ENCODE peak calls at places on chromosomes 12 and 14, in eight cellular contexts. R is choroid plexus epithelial cell, Z is IMR-90, M is Caco-2, F is heart left ventricle, O is Peyer's patch, U is thoracic aorta, X is fibroblast of mammary gland. W is an unnamed sample.

GRCh38 chr12:69225251-69225910 is 14.0 kb upstream of the CPSF6 start:
- DNase-seq in X (no peak), U (no peak), R (no peak), F (no peak), Z (no peak), M (no peak), O (no peak), W (no peak)

GRCh38 chr14:58647777-58648176 is 10.0 kb downstream of the DACT1 start:
- DNase-seq in Z (no peak), X (no peak), O (no peak), F (no peak), R (no peak), U (no peak), M (no peak), W (no peak)

GRCh38 chr12:68746572-68747180 is 700 bp downstream of the SLC35E3 start:
- DNase-seq in M (peak; percentile 56), F (peak; percentile 50), O (peak; percentile 45), R (peak; percentile 78), X (peak; percentile 78), U (peak; percentile 33), Z (peak; percentile 68), W (peak; percentile 77)

GRCh38 chr12:117076410-117077372 is 22.5 kb downstream of the TESC start:
- DNase-seq in Z (no peak), O (no peak), U (no peak), X (no peak), R (peak; percentile 18), F (no peak), M (no peak), W (peak; percentile 22)

GRCh38 chr14:90654831-90655276 is 161.4 kb downstream of the TTC7B start:
- DNase-seq in R (peak; percentile 67), U (no peak), Z (peak; percentile 74), F (no peak), X (peak; percentile 83), O (no peak), M (no peak), W (no peak)

GRCh38 chr12:114625294-114625851 is 58.6 kb downstream of the TBX3 start:
- DNase-seq in X (peak; percentile 77), R (peak; percentile 80), O (no peak), M (peak; percentile 76), F (peak; percentile 30), Z (peak; percentile 72), U (no peak), W (peak; percentile 59)

GRCh38 chr12:49703647-49704137 is 3.5 kb downstream of the FMNL3 start:
- DNase-seq in M (no peak), O (peak; percentile 48), U (no peak), X (peak; percentile 88), F (peak; percentile 28), Z (peak; percentile 92), R (peak; percentile 88), W (peak; percentile 26)

GRCh38 chr14:62939970-62940369 is 105.3 kb downstream of the KCNH5 start:
- DNase-seq in R (no peak), F (no peak), X (no peak), Z (no peak), O (no peak), U (no peak), M (no peak), W (no peak)

GRCh38 chr14:23056257-23056955 is 914 bp downstream of the CDH24 start:
- DNase-seq in R (peak; percentile 73), X (peak; percentile 62), M (peak; percentile 85), U (no peak), F (peak; percentile 65), Z (peak; percentile 65), O (peak; percentile 75), W (peak; percentile 74)

GRCh38 chr12:109069307-109070231 is 17.2 kb downstream of the USP30 start:
- DNase-seq in O (no peak), U (no peak), M (no peak), X (no peak), R (no peak), Z (no peak), F (no peak), W (no peak)

GRCh38 chr14:45891417-45892080 is 638.5 kb upstream of the MIS18BP1 start:
- DNase-seq in O (no peak), X (no peak), Z (no peak), F (no peak), M (no peak), R (no peak), U (no peak), W (peak; percentile 75)

GRCh38 chr14:75389679-75390078 is 38.1 kb upstream of the JDP2 start:
- DNase-seq in O (no peak), F (no peak), R (no peak), U (no peak), Z (peak; percentile 17), M (no peak), X (peak; percentile 19), W (peak; percentile 30)

GRCh38 chr12:72989458-72989947 is 717.3 kb downstream of the TRHDE start:
- DNase-seq in Z (no peak), X (no peak), R (no peak), F (no peak), U (no peak), M (no peak), O (no peak), W (no peak)

GRCh38 chr12:112005419-112006395 is 7.3 kb downstream of the TMEM116 start:
- DNase-seq in M (peak; percentile 49), R (peak; percentile 33), F (peak; percentile 56), X (peak; percentile 44), U (no peak), Z (peak; percentile 46), O (no peak), W (peak; percentile 51)

GRCh38 chr14:105502446-105503295 is 11.6 kb downstream of the TEDC1 start:
- DNase-seq in Z (no peak), F (no peak), U (no peak), M (no peak), O (no peak), R (no peak), X (no peak), W (no peak)

GRCh38 chr12:76080017-76080728 is 4.3 kb downstream of the NAP1L1 start:
- DNase-seq in R (no peak), M (no peak), O (no peak), Z (peak; percentile 74), U (no peak), X (no peak), F (no peak), W (no peak)

GRCh38 chr14:26596722-26597030 is 1.2 kb downstream of the NOVA1 start:
- DNase-seq in M (no peak), Z (peak; percentile 1), U (no peak), O (no peak), X (peak; percentile 45), F (no peak), R (no peak), W (no peak)

GRCh38 chr14:29150659-29151058 is 384.1 kb downstream of the FOXG1 start:
- DNase-seq in Z (no peak), F (no peak), U (no peak), O (no peak), X (no peak), M (no peak), R (no peak), W (no peak)

GRCh38 chr12:106138646-106139421 is at the start of gene NUAK1:
- DNase-seq in O (no peak), R (peak; percentile 55), X (no peak), F (peak; percentile 87), U (no peak), M (peak; percentile 67), Z (peak; percentile 45), W (peak; percentile 40)

GRCh38 chr14:99648385-99648784 is 3.5 kb downstream of the HHIPL1 start:
- DNase-seq in M (no peak), U (no peak), X (no peak), F (no peak), R (no peak), Z (no peak), O (no peak), W (no peak)

GRCh38 chr12:120241561-120242274 is 23.8 kb downstream of the PXN start:
- DNase-seq in F (no peak), R (peak; percentile 86), X (no peak), U (no peak), O (no peak), Z (no peak), M (no peak), W (peak; percentile 73)

GRCh38 chr12:113912761-113913295 is 53.3 kb downstream of the RBM19 start:
- DNase-seq in Z (peak; percentile 70), U (no peak), R (peak; percentile 87), M (peak; percentile 68), X (peak; percentile 69), F (peak; percentile 54), O (peak; percentile 21), W (peak; percentile 76)

GRCh38 chr12:6774557-6775062 is 2.3 kb downstream of the LAG3 start:
- DNase-seq in Z (no peak), M (no peak), U (no peak), F (no peak), R (no peak), X (no peak), O (no peak), W (no peak)

GRCh38 chr12:510071-510825 is 50.5 kb downstream of the B4GALNT3 start:
- DNase-seq in O (no peak), U (no peak), F (no peak), Z (no peak), M (no peak), X (no peak), R (no peak), W (peak; percentile 72)
- H3K4me3 ChIP-seq in O (no peak overlapping the region), U (no peak overlapping the region), F (no peak overlapping the region), Z (no peak overlapping the region), M (no peak overlapping the region), X (no peak overlapping the region), R (no peak overlapping the region), W (no peak overlapping the region)

GRCh38 chr12:3680919-3681594 is 71.9 kb downstream of the CRACR2A start:
- DNase-seq in X (peak; percentile 30), F (peak; percentile 68), R (peak; percentile 76), O (no peak), U (no peak), M (no peak), Z (no peak), W (peak; percentile 39)
- TF ChIP-seq CTCF in X (no peak), F (peak; percentile 25), R (peak; percentile 67), O (no peak), U (no peak), M (peak; percentile 29), Z (no peak), W (peak; percentile 50)

GRCh38 chr12:32534698-32535097 is 135.3 kb downstream of the FGD4 start:
- DNase-seq in F (no peak), U (no peak), X (no peak), Z (no peak), M (no peak), R (no peak), O (no peak), W (no peak)

GRCh38 chr12:32532951-32533350 is 133.6 kb downstream of the FGD4 start:
- DNase-seq in O (no peak), X (no peak), M (no peak), R (no peak), U (no peak), Z (no peak), F (no peak), W (no peak)

GRCh38 chr12:32535260-32535999 is 136.1 kb downstream of the FGD4 start:
- DNase-seq in R (peak; percentile 77), O (peak; percentile 61), Z (peak; percentile 69), X (peak; percentile 73), M (no peak), U (peak; percentile 17), F (peak; percentile 91), W (peak; percentile 67)

GRCh38 chr12:32532415-32532814 is 133.1 kb downstream of the FGD4 start:
- DNase-seq in Z (no peak), O (no peak), U (no peak), F (no peak), M (no peak), R (no peak), X (no peak), W (no peak)

GRCh38 chr12:32533971-32534590 is 134.7 kb downstream of the FGD4 start:
- DNase-seq in X (peak; percentile 97), F (peak; percentile 60), Z (peak; percentile 98), M (peak; percentile 88), R (peak; percentile 96), O (peak; percentile 65), U (peak; percentile 52), W (peak; percentile 77)
- H3K4me3 ChIP-seq in X (peak overlapping the region; percentile 60), F (peak overlapping the region; percentile 64), Z (peak overlapping the region; percentile 50), M (no peak overlapping the region), R (peak overlapping the region; percentile 61), O (peak overlapping the region; percentile 41), U (peak overlapping the region; percentile 78), W (no peak overlapping the region)

GRCh38 chr12:22544038-22544979 is at the start of gene C2CD5:
- DNase-seq in X (peak; percentile 97), F (peak; percentile 98), R (peak; percentile 99), M (peak; percentile 100), Z (peak; percentile 97), O (peak; percentile 96), U (peak; percentile 92), W (peak; percentile 98)
- TF ChIP-seq CTCF in X (peak; percentile 20), F (peak; percentile 48), R (peak; percentile 53), M (peak; percentile 58), Z (peak; percentile 42), O (no peak), U (peak; percentile 31), W (peak; percentile 30)